ENCODE peak calls at places on chromosome 1, in ten cellular contexts. D is IMR-90, J is PC-9, A is GM23338, L is DND-41, R is mammary epithelial cell, F is astrocyte, E is HCT116, O is OCI-LY7, G is fibroblast of lung. Y is an unnamed sample.

GRCh38 chr1:93159337-93159736 is 20.9 kb downstream of the TMED5 start:
- DNase-seq in D (no peak), J (no peak), A (no peak), L (no peak), R (no peak), F (no peak), E (no peak), O (no peak), G (no peak), Y (no peak)

GRCh38 chr1:239349699-239350098 is 36.7 kb upstream of the CHRM3 start:
- DNase-seq in D (no peak), J (no peak), A (peak; percentile 8), L (no peak), R (no peak), F (no peak), E (no peak), O (no peak), G (no peak), Y (no peak)

GRCh38 chr1:26913754-26914619 is at the start of gene NR0B2:
- DNase-seq in D (no peak), J (peak; percentile 84), A (no peak), L (no peak), R (no peak), F (no peak), E (no peak), O (peak; percentile 47), G (no peak), Y (no peak)

GRCh38 chr1:9167638-9168037 is 38.7 kb upstream of the GPR157 start:
- DNase-seq in D (no peak), J (no peak), A (no peak), L (no peak), R (no peak), F (no peak), E (no peak), O (no peak), G (no peak), Y (no peak)

GRCh38 chr1:112177314-112177713 is 187.8 kb upstream of the KCND3 start:
- DNase-seq in D (no peak), J (peak; percentile 21), A (peak; percentile 3), L (no peak), R (no peak), F (no peak), E (no peak), O (no peak), G (no peak), Y (no peak)

GRCh38 chr1:73839922-73840321 is 358.1 kb downstream of the LRRIQ3 start:
- DNase-seq in D (no peak), J (no peak), A (peak; percentile 49), L (peak; percentile 48), R (peak; percentile 6), F (no peak), E (no peak), O (peak; percentile 12), G (no peak), Y (peak; percentile 48)

GRCh38 chr1:33583567-33583966 is 111.1 kb downstream of the ZSCAN20 start:
- DNase-seq in D (no peak), J (no peak), A (no peak), L (no peak), R (no peak), F (no peak), E (no peak), O (no peak), G (no peak), Y (no peak)

GRCh38 chr1:203305809-203306088 is 430 bp downstream of the BTG2 start:
- DNase-seq in D (no peak), J (no peak), A (no peak), L (no peak), R (no peak), F (no peak), E (no peak), O (no peak), G (no peak), Y (no peak)

GRCh38 chr1:114587203-114587991 is 6.0 kb upstream of the BCAS2 start:
- DNase-seq in D (no peak), J (no peak), A (no peak), L (no peak), R (no peak), F (no peak), E (no peak), O (no peak), G (no peak), Y (no peak)

GRCh38 chr1:111542187-111542586 is 38.8 kb upstream of the ADORA3 start:
- DNase-seq in D (no peak), J (no peak), A (peak; percentile 24), L (no peak), R (no peak), F (no peak), E (no peak), O (no peak), G (no peak), Y (no peak)

GRCh38 chr1:69824932-69825331 is 257.2 kb downstream of the LRRC7 start:
- DNase-seq in D (no peak), J (no peak), A (no peak), L (no peak), R (no peak), F (no peak), E (no peak), O (no peak), G (peak; percentile 37), Y (no peak)

GRCh38 chr1:62294211-62294610 is 25.0 kb downstream of the KANK4 start:
- DNase-seq in D (no peak), J (no peak), A (peak; percentile 66), L (peak; percentile 6), R (no peak), F (no peak), E (peak; percentile 1), O (peak; percentile 9), G (peak; percentile 8), Y (peak; percentile 62)

GRCh38 chr1:56355422-56355821 is 223.9 kb downstream of the PLPP3 start:
- DNase-seq in D (no peak), J (no peak), A (no peak), L (no peak), R (no peak), F (no peak), E (no peak), O (no peak), G (no peak), Y (no peak)
- H4K20me1 ChIP-seq in D (no peaks in the 10 kb centered on the region), J (no peaks in the 10 kb centered on the region), A (no peaks in the 10 kb centered on the region), L (no peaks in the 10 kb centered on the region), R (no peaks in the 10 kb centered on the region), F (no peaks in the 10 kb centered on the region), E (no peaks in the 10 kb centered on the region), O (no peaks in the 10 kb centered on the region), G (no peaks in the 10 kb centered on the region), Y (no peaks in the 10 kb centered on the region)

GRCh38 chr1:158003409-158003805 is 10.0 kb downstream of the KIRREL1 start:
- DNase-seq in D (peak; percentile 60), J (no peak), A (no peak), L (no peak), R (peak; percentile 27), F (peak; percentile 59), E (no peak), O (no peak), G (no peak), Y (no peak)
- H4K20me1 ChIP-seq in D (peaks cover 43% of the 10 kb centered on the region), J (no peaks in the 10 kb centered on the region), A (peaks cover 18% of the 10 kb centered on the region), L (peaks cover 37% of the 10 kb centered on the region), R (no peaks in the 10 kb centered on the region), F (peaks cover 66% of the 10 kb centered on the region), E (no peaks in the 10 kb centered on the region), O (no peaks in the 10 kb centered on the region), G (no peaks in the 10 kb centered on the region), Y (no peaks in the 10 kb centered on the region)

DNA sequence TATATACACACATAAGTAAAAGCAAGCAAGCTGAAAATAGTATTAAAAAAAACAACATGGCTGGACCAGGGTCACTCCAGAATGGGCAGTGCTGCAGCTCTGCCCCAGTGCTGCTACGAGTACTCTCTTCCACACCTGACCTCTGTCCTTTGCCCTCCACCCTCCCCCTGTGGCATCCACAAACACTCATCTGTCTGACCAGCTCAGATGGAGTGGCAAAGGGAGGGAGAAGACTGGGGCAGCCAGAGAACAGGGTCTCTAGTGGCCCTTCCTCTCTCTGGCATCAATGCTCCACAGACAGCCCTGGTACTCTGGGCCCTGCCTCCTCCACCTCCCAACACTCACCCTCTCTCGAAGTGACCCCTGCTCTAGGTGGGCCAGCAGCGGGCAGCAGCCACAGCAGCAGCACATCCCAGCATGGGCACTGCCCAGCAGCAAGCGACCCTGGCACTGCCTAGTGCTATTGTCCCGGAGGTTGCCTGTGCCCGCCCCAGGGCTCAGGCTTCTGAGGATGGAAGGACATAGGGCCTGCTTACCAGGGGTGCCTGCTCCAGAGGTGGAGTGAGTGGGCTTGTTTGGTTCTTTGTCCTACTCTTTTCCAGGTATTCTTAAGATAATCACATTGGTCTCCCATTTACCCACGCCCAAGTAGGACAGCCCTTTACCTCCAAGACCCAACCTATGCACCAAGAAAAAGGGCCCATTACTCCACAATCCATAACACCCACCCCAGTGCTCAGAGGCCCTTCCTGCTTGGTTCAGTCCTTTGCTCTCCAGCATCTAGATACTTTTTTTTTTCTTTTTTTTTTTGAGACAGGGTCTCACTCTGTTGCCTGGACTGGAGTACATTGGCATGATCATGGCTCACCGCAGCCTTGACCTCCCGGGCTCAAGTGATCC is 6.2 kb downstream of the ARHGEF2 start:
- DNase-seq in D (no peak), J (no peak), A (no peak), L (no peak), R (no peak), F (no peak), E (no peak), O (no peak), G (no peak), Y (no peak)
- H4K20me1 ChIP-seq in D (peaks cover 99% of the 10 kb centered on the region), J (peaks cover 97% of the 10 kb centered on the region), A (peaks cover 68% of the 10 kb centered on the region), L (peaks cover 84% of the 10 kb centered on the region), R (no peaks in the 10 kb centered on the region), F (peaks cover 96% of the 10 kb centered on the region), E (no peaks in the 10 kb centered on the region), O (peaks cover 44% of the 10 kb centered on the region), G (no peaks in the 10 kb centered on the region), Y (peaks cover 20% of the 10 kb centered on the region)

GRCh38 chr1:29161977-29162376 is 19.7 kb downstream of the SRSF4 start:
- DNase-seq in D (no peak), J (no peak), A (no peak), L (no peak), R (no peak), F (no peak), E (no peak), O (no peak), G (no peak), Y (no peak)
- H4K20me1 ChIP-seq in D (peaks cover 77% of the 10 kb centered on the region), J (peaks cover 32% of the 10 kb centered on the region), A (peaks cover 29% of the 10 kb centered on the region), L (peaks cover 80% of the 10 kb centered on the region), R (peaks cover 3% of the 10 kb centered on the region), F (peaks cover 84% of the 10 kb centered on the region), E (peaks cover 36% of the 10 kb centered on the region), O (peaks cover 34% of the 10 kb centered on the region), G (no peaks in the 10 kb centered on the region), Y (peaks cover 17% of the 10 kb centered on the region)

GRCh38 chr1:30984991-30985503 is 76.5 kb upstream of the SDC3 start:
- DNase-seq in D (no peak), J (no peak), A (no peak), L (no peak), R (no peak), F (no peak), E (no peak), O (no peak), G (no peak), Y (no peak)
- H4K20me1 ChIP-seq in D (peaks cover 80% of the 10 kb centered on the region), J (peaks cover 80% of the 10 kb centered on the region), A (peaks cover 60% of the 10 kb centered on the region), L (peaks cover 62% of the 10 kb centered on the region), R (peaks cover 9% of the 10 kb centered on the region), F (peaks cover 95% of the 10 kb centered on the region), E (peaks cover 31% of the 10 kb centered on the region), O (peaks cover 25% of the 10 kb centered on the region), G (peaks cover 4% of the 10 kb centered on the region), Y (peaks cover 24% of the 10 kb centered on the region)

GRCh38 chr1:28507646-28508434 is 2.0 kb downstream of the RCC1 start:
- DNase-seq in D (no peak), J (no peak), A (no peak), L (peak; percentile 29), R (no peak), F (no peak), E (no peak), O (peak; percentile 23), G (peak; percentile 12), Y (no peak)
- H4K20me1 ChIP-seq in D (peaks cover 65% of the 10 kb centered on the region), J (peaks cover 37% of the 10 kb centered on the region), A (peaks cover 7% of the 10 kb centered on the region), L (peaks cover 48% of the 10 kb centered on the region), R (peaks cover 5% of the 10 kb centered on the region), F (peaks cover 60% of the 10 kb centered on the region), E (peaks cover 17% of the 10 kb centered on the region), O (peaks cover 5% of the 10 kb centered on the region), G (no peaks in the 10 kb centered on the region), Y (peaks cover 40% of the 10 kb centered on the region)